ENCODE peak calls at places on chromosomes 3 and 15, in eight cellular contexts. M is NCI-H2171; I is GM10248; T is NCI-H774; O is adipocyte; W is AG20443; N is CD4-positive, CD25-positive, alpha-beta regulatory T cell; R is activated CD4-positive, alpha-beta T cell treated with anti-CD3 and anti-CD28 coated beads, Interleukin-2, amount 10 ng/mL, durations not matched to agents 7 days and 5 days. X is an unnamed sample.

GRCh38 chr3:53464424-53464823 is 30.0 kb upstream of the CACNA1D start:
- DNase-seq in M (no peak), I (no peak), T (no peak), O (no peak), W (no peak), N (no peak), R (no peak), X (no peak)

GRCh38 chr3:64975138-64975537 is 287.3 kb upstream of the ADAMTS9 start:
- DNase-seq in M (no peak), I (no peak), T (no peak), O (no peak), W (no peak), N (no peak), R (no peak), X (no peak)

GRCh38 chr3:19147905-19148767 is at the start of gene KCNH8:
- DNase-seq in M (no peak), I (peak; percentile 31), T (peak; percentile 63), O (no peak), W (peak; percentile 11), N (no peak), R (no peak), X (peak; percentile 32)

GRCh38 chr3:183328823-183329222 is 75.8 kb downstream of the B3GNT5 start:
- DNase-seq in M (no peak), I (no peak), T (no peak), O (no peak), W (no peak), N (no peak), R (no peak), X (no peak)

GRCh38 chr15:62727501-62727900 is 315.0 kb upstream of the TPM1 start:
- DNase-seq in M (no peak), I (no peak), T (no peak), O (no peak), W (no peak), N (no peak), R (no peak), X (no peak)

GRCh38 chr15:88629071-88629470 is 7.9 kb downstream of the AEN start:
- DNase-seq in M (no peak), I (no peak), T (no peak), O (no peak), W (no peak), N (no peak), R (no peak), X (no peak)

GRCh38 chr3:30203301-30203700 is 403.1 kb upstream of the TGFBR2 start:
- DNase-seq in M (no peak), I (no peak), T (no peak), O (peak; percentile 53), W (peak; percentile 34), N (no peak), R (no peak), X (no peak)

GRCh38 chr3:46934508-46935167 is 41.9 kb downstream of the CCDC12 start:
- DNase-seq in M (no peak), I (no peak), T (no peak), O (peak; percentile 25), W (peak; percentile 40), N (no peak), R (no peak), X (no peak)

GRCh38 chr3:142663865-142664264 is 60.0 kb upstream of the TRPC1 start:
- DNase-seq in M (no peak), I (no peak), T (no peak), O (no peak), W (no peak), N (no peak), R (no peak), X (no peak)

GRCh38 chr3:149018247-149018646 is 26.9 kb downstream of the GYG1 start:
- DNase-seq in M (no peak), I (no peak), T (no peak), O (peak; percentile 53), W (peak; percentile 39), N (no peak), R (no peak), X (no peak)

GRCh38 chr3:160130950-160131349 is 94.3 kb upstream of the C3orf80 start:
- DNase-seq in M (no peak), I (no peak), T (no peak), O (peak; percentile 67), W (peak; percentile 24), N (no peak), R (no peak), X (no peak)

GRCh38 chr3:181764544-181764943 is 52.8 kb downstream of the SOX2 start:
- DNase-seq in M (no peak), I (no peak), T (no peak), O (no peak), W (no peak), N (no peak), R (no peak), X (no peak)

GRCh38 chr3:43413676-43414368 is 127.5 kb downstream of the SNRK start:
- DNase-seq in M (no peak), I (no peak), T (no peak), O (no peak), W (no peak), N (no peak), R (no peak), X (no peak)

GRCh38 chr3:64207289-64208086 is 17.8 kb downstream of the PRICKLE2 start:
- DNase-seq in M (no peak), I (no peak), T (no peak), O (peak; percentile 81), W (peak; percentile 52), N (no peak), R (no peak), X (no peak)

GRCh38 chr15:45399381-45400212 is 21.3 kb upstream of the GATM start:
- DNase-seq in M (peak; percentile 71), I (no peak), T (peak; percentile 14), O (peak; percentile 89), W (peak; percentile 51), N (no peak), R (no peak), X (peak; percentile 30)

GRCh38 chr3:152120606-152121291 is 148.0 kb upstream of the MBNL1 start:
- DNase-seq in M (no peak), I (no peak), T (no peak), O (no peak), W (no peak), N (no peak), R (no peak), X (no peak)

GRCh38 chr3:180048840-180049239 is 12.1 kb upstream of the PEX5L start:
- DNase-seq in M (no peak), I (no peak), T (no peak), O (no peak), W (no peak), N (no peak), R (no peak), X (no peak)

GRCh38 chr3:151107177-151107576 is 21.7 kb downstream of the MED12L start:
- DNase-seq in M (no peak), I (no peak), T (no peak), O (no peak), W (no peak), N (no peak), R (no peak), X (no peak)

GRCh38 chr3:42273351-42273750 is 7.4 kb upstream of the CCK start:
- DNase-seq in M (no peak), I (no peak), T (no peak), O (no peak), W (no peak), N (no peak), R (no peak), X (no peak)

GRCh38 chr3:177377166-177377565 is 179.9 kb upstream of the TBL1XR1 start:
- DNase-seq in M (no peak), I (no peak), T (peak; percentile 39), O (no peak), W (no peak), N (no peak), R (no peak), X (no peak)

GRCh38 chr3:66904816-66905543 is 93.1 kb upstream of the KBTBD8 start:
- DNase-seq in M (no peak), I (no peak), T (no peak), O (peak; percentile 57), W (no peak), N (no peak), R (no peak), X (no peak)

GRCh38 chr3:194622621-194623360 is 10.4 kb downstream of the TMEM44 start:
- DNase-seq in M (no peak), I (no peak), T (no peak), O (no peak), W (no peak), N (no peak), R (no peak), X (no peak)

X was measured in GM13977.